ENCODE peak calls at places on chromosome 12, in six cellular contexts. C is MG63; N is stimulated activated naive CD4-positive, alpha-beta T cell; U is ascending aorta; W is foreskin fibroblast; T is T follicular helper cell. G is an unnamed sample.

GRCh38 chr12:43267782-43268181 is 284.2 kb downstream of the ADAMTS20 start:
- DNase-seq in C (no peak), N (no peak), U (no peak), W (no peak), T (no peak), G (no peak)

GRCh38 chr12:105508096-105508495 is 177.6 kb downstream of the C12orf75 start:
- DNase-seq in C (no peak), N (no peak), U (no peak), W (no peak), T (no peak), G (no peak)

GRCh38 chr12:79934309-79935020 is 432 bp downstream of the PPP1R12A start:
- DNase-seq in C (peak), N (peak), U (peak), W (peak), T (peak), G (peak)

GRCh38 chr12:58313091-58313855 is 371.9 kb downstream of the ATP23 start:
- DNase-seq in C (peak), N (no peak), U (no peak), W (peak), T (no peak), G (no peak)

GRCh38 chr12:70853326-70853725 is 67.2 kb downstream of the PTPRR start:
- DNase-seq in C (no peak), N (no peak), U (no peak), W (peak), T (no peak), G (no peak)

GRCh38 chr12:123034022-123034541 is 53.6 kb downstream of the ARL6IP4 start:
- DNase-seq in C (no peak), N (peak), U (no peak), W (no peak), T (no peak), G (no peak)

GRCh38 chr12:125243811-125244210 is 178.6 kb downstream of the AACS start:
- DNase-seq in C (no peak), N (no peak), U (no peak), W (no peak), T (no peak), G (no peak)

GRCh38 chr12:14884458-14884878 is 1.2 kb downstream of the MGP start:
- DNase-seq in C (peak), N (peak), U (peak), W (peak), T (peak), G (peak)

GRCh38 chr12:131375972-131376345 is 334.9 kb upstream of the SFSWAP start:
- DNase-seq in C (no peak), N (no peak), U (peak), W (no peak), T (no peak), G (no peak)